ENCODE peak calls at places on chromosomes 6 and 20, in four cellular contexts. D is mammary epithelial cell, Y is K562, G is fibroblast of lung. K is an unnamed sample. For H3K36me3 and H3K4me1, the result is how much of the 10 kb centered on the place peaks cover.

GRCh38 chr20:44945261-44945660 is 14.9 kb downstream of the TOMM34 start:
- DNase-seq in D (no peak), Y (no peak), G (no peak), K (no peak)

GRCh38 chr20:34403908-34404307 is 40.8 kb downstream of the ITCH start:
- DNase-seq in D (no peak), Y (no peak), G (no peak), K (no peak)

GRCh38 chr6:167323111-167323510 is 1.8 kb upstream of the TTLL2 start:
- DNase-seq in D (no peak), Y (no peak), G (no peak), K (no peak)

GRCh38 chr6:39041072-39041471 is 7.5 kb upstream of the GLP1R start:
- DNase-seq in D (no peak), Y (no peak), G (no peak), K (no peak)

GRCh38 chr20:709421-709820 is 33.8 kb upstream of the SCRT2 start:
- DNase-seq in D (peak), Y (no peak), G (no peak), K (peak)

GRCh38 chr6:50780382-50780781 is 38.3 kb upstream of the TFAP2B start:
- DNase-seq in D (no peak), Y (no peak), G (no peak), K (no peak)

GRCh38 chr6:99520855-99521556 is 5.8 kb upstream of the USP45 start:
- DNase-seq in D (peak), Y (peak), G (peak), K (peak)

GRCh38 chr20:34904202-34904621 is 27.8 kb downstream of the ACSS2 start:
- DNase-seq in D (no peak), Y (peak), G (no peak), K (no peak)

GRCh38 chr20:13363473-13363872 is 142.4 kb downstream of the ISM1 start:
- DNase-seq in D (no peak), Y (no peak), G (no peak), K (no peak)

GRCh38 chr6:6699741-6700367 is 111.3 kb downstream of the LY86 start:
- DNase-seq in D (peak), Y (peak), G (peak), K (peak)

GRCh38 chr6:137291441-137291840 is 72.3 kb upstream of the IFNGR1 start:
- DNase-seq in D (peak), Y (no peak), G (peak), K (peak)

GRCh38 chr6:145673504-145673903 is 61.8 kb downstream of the EPM2A start:
- DNase-seq in D (no peak), Y (no peak), G (no peak), K (no peak)

GRCh38 chr20:46226602-46227001 is 81.7 kb downstream of the CDH22 start:
- DNase-seq in D (peak), Y (peak), G (peak), K (no peak)

GRCh38 chr6:4128748-4129147 is 6.6 kb downstream of the ECI2 start:
- DNase-seq in D (no peak), Y (peak), G (no peak), K (no peak)

GRCh38 chr6:129476810-129477209 is 233.2 kb downstream of the ARHGAP18 start:
- DNase-seq in D (no peak), Y (no peak), G (no peak), K (no peak)

GRCh38 chr20:62063981-62064787 is 1.5 kb downstream of the TAF4 start:
- DNase-seq in D (peak), Y (peak), G (no peak), K (no peak)

GRCh38 chr20:64146936-64147451 is 17.3 kb upstream of the MYT1 start:
- DNase-seq in D (no peak), Y (no peak), G (no peak), K (no peak)

GRCh38 chr20:51930775-51931174 is 128.5 kb upstream of the SALL4 start:
- DNase-seq in D (peak), Y (no peak), G (peak), K (peak)

GRCh38 chr6:43926644-43927524 is 156.9 kb downstream of the VEGFA start:
- DNase-seq in D (peak), Y (peak), G (peak), K (peak)

GRCh38 chr6:3559561-3559960 is 102.7 kb upstream of the SLC22A23 start:
- DNase-seq in D (no peak), Y (no peak), G (no peak), K (no peak)

GRCh38 chr6:138719744-138720143 is 53.8 kb upstream of the CCDC28A start:
- DNase-seq in D (no peak), Y (no peak), G (no peak), K (no peak)

GRCh38 chr20:356745-357144 is 9.8 kb downstream of the NRSN2 start:
- DNase-seq in D (no peak), Y (no peak), G (no peak), K (no peak)

GRCh38 chr6:56552212-56553130 is 90.2 kb downstream of the DST start:
- DNase-seq in D (no peak), Y (no peak), G (no peak), K (no peak)

GRCh38 chr20:362271-363254 is 15.7 kb downstream of the NRSN2 start:
- DNase-seq in D (peak), Y (peak), G (peak), K (peak)

GRCh38 chr20:35523298-35523888 is 6.1 kb downstream of the C20orf173 start:
- DNase-seq in D (peak), Y (peak), G (no peak), K (peak)

GRCh38 chr6:37365791-37366190 is 12.0 kb downstream of the RNF8 start:
- DNase-seq in D (no peak), Y (no peak), G (peak), K (peak)

GRCh38 chr20:41956316-41957050 is 338.3 kb upstream of the CHD6 start:
- DNase-seq in D (no peak), Y (peak), G (no peak), K (peak)

GRCh38 chr6:34155471-34156300 is 9.8 kb upstream of the GRM4 start:
- DNase-seq in D (no peak), Y (no peak), G (no peak), K (no peak)

DNA sequence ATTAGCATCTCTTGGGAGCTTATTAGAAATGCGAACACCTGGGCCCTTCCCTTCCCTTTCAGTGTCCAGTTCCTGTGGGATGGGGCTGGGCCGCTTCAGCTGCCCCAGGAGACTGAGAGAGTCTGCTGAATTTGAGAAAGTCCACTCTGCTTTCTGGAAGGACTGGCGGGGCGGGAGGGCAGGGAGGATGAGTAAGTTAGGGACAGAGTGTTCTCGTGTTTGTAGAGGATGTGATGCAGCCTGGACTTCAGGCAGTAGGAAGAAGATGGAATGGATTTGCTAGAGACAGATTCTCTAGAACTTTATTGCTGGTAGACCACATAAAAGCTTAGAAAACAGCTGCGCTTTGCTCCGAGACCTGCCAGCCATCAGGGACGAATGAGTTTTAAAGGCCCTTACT is 1.1 kb upstream of the TULP4 start:
- DNase-seq in D (no peak), Y (no peak), G (no peak), K (no peak)
- H3K36me3 ChIP-seq in D (under half), Y (under half), G (under half), K (under half)

GRCh38 chr20:18986146-18986830 is 172.7 kb downstream of the SCP2D1 start:
- DNase-seq in D (no peak), Y (no peak), G (no peak), K (no peak)
- H3K4me1 ChIP-seq in D (under half), Y (under half), G (under half), K (under half)

GRCh38 chr20:40673442-40673841 is 15.6 kb downstream of the MAFB start:
- DNase-seq in D (peak), Y (no peak), G (no peak), K (no peak)

GRCh38 chr20:40677343-40677924 is 11.6 kb downstream of the MAFB start:
- DNase-seq in D (no peak), Y (no peak), G (no peak), K (no peak)

GRCh38 chr20:40676466-40676865 is 12.6 kb downstream of the MAFB start:
- DNase-seq in D (no peak), Y (no peak), G (no peak), K (no peak)

GRCh38 chr20:40676870-40677269 is 12.2 kb downstream of the MAFB start:
- DNase-seq in D (no peak), Y (no peak), G (no peak), K (no peak)

DNA sequence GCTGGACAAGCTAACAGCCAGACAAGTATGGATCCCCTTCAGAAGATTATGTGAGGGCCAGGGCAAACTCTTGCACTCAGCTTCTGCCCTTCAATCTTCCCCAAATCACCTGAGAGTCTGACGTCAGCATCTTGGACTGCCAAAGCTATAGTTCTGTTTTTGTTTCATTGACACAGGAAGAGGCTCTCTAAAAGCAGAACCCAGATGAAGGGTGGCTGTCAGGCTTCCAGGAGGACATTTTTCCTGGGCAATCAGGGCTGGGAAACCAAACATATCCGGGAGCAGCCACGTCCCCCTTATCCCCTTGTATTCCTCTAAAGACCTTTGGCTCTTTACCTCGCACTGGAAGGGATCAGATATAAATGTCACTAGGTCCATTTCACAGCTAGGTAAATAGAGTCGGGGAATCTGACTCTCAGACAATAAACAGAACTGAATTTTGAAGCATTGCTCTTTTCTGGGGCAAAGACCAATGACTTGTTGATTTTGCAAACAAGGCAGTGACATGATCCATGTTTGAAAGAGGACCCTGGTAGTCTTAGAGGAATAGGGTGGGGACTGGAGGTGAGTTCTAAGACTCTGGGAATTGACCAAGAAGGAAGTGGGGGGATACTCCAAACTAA is 13.3 kb downstream of the MAFB start:
- DNase-seq in D (no peak), Y (no peak), G (no peak), K (no peak)
- TF ChIP-seq EZH2 in D (no peak), Y (no peak), G (no peak), K (no peak)

DNA sequence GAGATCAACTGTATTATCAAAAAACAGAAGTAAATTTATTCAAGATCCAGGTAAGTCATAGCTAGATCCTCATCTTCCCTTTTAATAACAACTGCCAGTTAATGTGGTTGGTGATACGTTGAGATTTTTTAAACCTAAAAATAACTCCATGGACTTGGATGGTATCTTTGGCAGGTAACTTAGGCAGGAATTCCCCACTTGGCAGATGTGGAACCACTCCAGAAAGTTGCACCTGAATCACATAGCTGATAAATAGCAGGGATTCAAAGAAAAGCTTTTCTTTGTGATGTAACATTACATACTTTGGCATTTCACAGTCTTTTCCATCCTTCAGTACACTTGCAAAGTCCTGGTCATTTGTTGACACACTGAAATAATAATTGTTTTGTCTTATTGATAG is 62.6 kb downstream of the PRPH2 start:
- DNase-seq in D (peak), Y (no peak), G (no peak), K (no peak)
- H3K36me3 ChIP-seq in D (under half), Y (half or more), G (under half), K (half or more)